ENCODE peak calls at places on chromosomes 6 and 20, in seven cellular contexts. One of them, this sample, is unnamed.

GRCh38 chr6:77292564-77293546 is 170.4 kb downstream of the HTR1B start:
- DNase-seq in IMR-90: peak
- DNase-seq in mesenchymal stem cell: peak
- DNase-seq in H9: no peak
- DNase-seq in H1: no peak
- DNase-seq in mesendoderm: peak
- DNase-seq in neuronal stem cell: no peak
- DNase-seq in this sample: peak

GRCh38 chr6:84581494-84582259 is 182.7 kb downstream of the TBX18 start:
- DNase-seq in IMR-90: peak
- DNase-seq in mesenchymal stem cell: peak
- DNase-seq in H9: no peak
- DNase-seq in H1: no peak
- DNase-seq in mesendoderm: no peak
- DNase-seq in neuronal stem cell: no peak
- DNase-seq in this sample: no peak

GRCh38 chr6:106918128-106918527 is 56.4 kb downstream of the CD24 start:
- DNase-seq in IMR-90: no peak
- DNase-seq in mesenchymal stem cell: no peak
- DNase-seq in H9: no peak
- DNase-seq in H1: no peak
- DNase-seq in mesendoderm: no peak
- DNase-seq in neuronal stem cell: no peak
- DNase-seq in this sample: no peak

GRCh38 chr6:14222956-14223355 is 105.4 kb downstream of the CD83 start:
- DNase-seq in IMR-90: no peak
- DNase-seq in mesenchymal stem cell: no peak
- DNase-seq in H9: no peak
- DNase-seq in H1: no peak
- DNase-seq in mesendoderm: no peak
- DNase-seq in neuronal stem cell: no peak
- DNase-seq in this sample: no peak

GRCh38 chr6:32847004-32847403 is 3.2 kb upstream of the PSMB8 start:
- DNase-seq in IMR-90: no peak
- DNase-seq in mesenchymal stem cell: no peak
- DNase-seq in H9: no peak
- DNase-seq in H1: no peak
- DNase-seq in mesendoderm: no peak
- DNase-seq in neuronal stem cell: no peak
- DNase-seq in this sample: no peak

GRCh38 chr20:43766395-43766794 is 39.6 kb upstream of the GTSF1L start:
- DNase-seq in IMR-90: no peak
- DNase-seq in mesenchymal stem cell: no peak
- DNase-seq in H9: no peak
- DNase-seq in H1: no peak
- DNase-seq in mesendoderm: no peak
- DNase-seq in neuronal stem cell: no peak
- DNase-seq in this sample: no peak

GRCh38 chr6:33757906-33758305 is 11.2 kb upstream of the IP6K3 start:
- DNase-seq in IMR-90: no peak
- DNase-seq in mesenchymal stem cell: no peak
- DNase-seq in H9: no peak
- DNase-seq in H1: no peak
- DNase-seq in mesendoderm: no peak
- DNase-seq in neuronal stem cell: no peak
- DNase-seq in this sample: peak

GRCh38 chr6:163797313-163797712 is 382.8 kb downstream of the QKI start:
- DNase-seq in IMR-90: no peak
- DNase-seq in mesenchymal stem cell: no peak
- DNase-seq in H9: no peak
- DNase-seq in H1: no peak
- DNase-seq in mesendoderm: no peak
- DNase-seq in neuronal stem cell: no peak
- DNase-seq in this sample: no peak

GRCh38 chr6:422423-423061 is 31.0 kb downstream of the IRF4 start:
- DNase-seq in IMR-90: peak
- DNase-seq in mesenchymal stem cell: peak
- DNase-seq in H9: no peak
- DNase-seq in H1: no peak
- DNase-seq in mesendoderm: peak
- DNase-seq in neuronal stem cell: no peak
- DNase-seq in this sample: no peak

GRCh38 chr6:125310994-125311649 is 9.4 kb upstream of the HDDC2 start:
- DNase-seq in IMR-90: peak
- DNase-seq in mesenchymal stem cell: peak
- DNase-seq in H9: no peak
- DNase-seq in H1: no peak
- DNase-seq in mesendoderm: peak
- DNase-seq in neuronal stem cell: peak
- DNase-seq in this sample: peak

GRCh38 chr20:33561981-33562601 is 72.2 kb downstream of the CBFA2T2 start:
- DNase-seq in IMR-90: peak
- DNase-seq in mesenchymal stem cell: peak
- DNase-seq in H9: peak
- DNase-seq in H1: no peak
- DNase-seq in mesendoderm: peak
- DNase-seq in neuronal stem cell: no peak
- DNase-seq in this sample: no peak

GRCh38 chr6:161050134-161050765 is 58.7 kb downstream of the MAP3K4 start:
- DNase-seq in IMR-90: peak
- DNase-seq in mesenchymal stem cell: peak
- DNase-seq in H9: no peak
- DNase-seq in H1: no peak
- DNase-seq in mesendoderm: no peak
- DNase-seq in neuronal stem cell: no peak
- DNase-seq in this sample: no peak

GRCh38 chr20:9348316-9348715 is 166.1 kb upstream of the LAMP5 start:
- DNase-seq in IMR-90: no peak
- DNase-seq in mesenchymal stem cell: no peak
- DNase-seq in H9: no peak
- DNase-seq in H1: no peak
- DNase-seq in mesendoderm: no peak
- DNase-seq in neuronal stem cell: no peak
- DNase-seq in this sample: no peak

GRCh38 chr6:157804448-157805327 is 18.4 kb upstream of the SNX9 start:
- DNase-seq in IMR-90: peak
- DNase-seq in mesenchymal stem cell: no peak
- DNase-seq in H9: no peak
- DNase-seq in H1: no peak
- DNase-seq in mesendoderm: no peak
- DNase-seq in neuronal stem cell: no peak
- DNase-seq in this sample: no peak

GRCh38 chr6:27183082-27183832 is 64.2 kb upstream of the PRSS16 start:
- DNase-seq in IMR-90: no peak
- DNase-seq in mesenchymal stem cell: no peak
- DNase-seq in H9: no peak
- DNase-seq in H1: no peak
- DNase-seq in mesendoderm: no peak
- DNase-seq in neuronal stem cell: no peak
- DNase-seq in this sample: no peak

GRCh38 chr6:159101656-159102055 is 56.9 kb upstream of the TAGAP start:
- DNase-seq in IMR-90: no peak
- DNase-seq in mesenchymal stem cell: no peak
- DNase-seq in H9: no peak
- DNase-seq in H1: no peak
- DNase-seq in mesendoderm: no peak
- DNase-seq in neuronal stem cell: no peak
- DNase-seq in this sample: no peak

GRCh38 chr20:47547034-47547387 is 45.3 kb downstream of the NCOA3 start:
- DNase-seq in IMR-90: no peak
- DNase-seq in mesenchymal stem cell: no peak
- DNase-seq in H9: no peak
- DNase-seq in H1: no peak
- DNase-seq in mesendoderm: no peak
- DNase-seq in neuronal stem cell: no peak
- DNase-seq in this sample: peak

GRCh38 chr20:47549671-47550070 is 48.0 kb downstream of the NCOA3 start:
- DNase-seq in IMR-90: no peak
- DNase-seq in mesenchymal stem cell: no peak
- DNase-seq in H9: no peak
- DNase-seq in H1: no peak
- DNase-seq in mesendoderm: no peak
- DNase-seq in neuronal stem cell: no peak
- DNase-seq in this sample: peak

GRCh38 chr20:47552996-47553395 is 51.3 kb downstream of the NCOA3 start:
- DNase-seq in IMR-90: no peak
- DNase-seq in mesenchymal stem cell: no peak
- DNase-seq in H9: no peak
- DNase-seq in H1: no peak
- DNase-seq in mesendoderm: no peak
- DNase-seq in neuronal stem cell: no peak
- DNase-seq in this sample: no peak

GRCh38 chr20:47551240-47551639 is 49.6 kb downstream of the NCOA3 start:
- DNase-seq in IMR-90: no peak
- DNase-seq in mesenchymal stem cell: no peak
- DNase-seq in H9: no peak
- DNase-seq in H1: no peak
- DNase-seq in mesendoderm: no peak
- DNase-seq in neuronal stem cell: no peak
- DNase-seq in this sample: no peak

GRCh38 chr20:47551841-47552240 is 50.2 kb downstream of the NCOA3 start:
- DNase-seq in IMR-90: no peak
- DNase-seq in mesenchymal stem cell: peak
- DNase-seq in H9: no peak
- DNase-seq in H1: no peak
- DNase-seq in mesendoderm: peak
- DNase-seq in neuronal stem cell: no peak
- DNase-seq in this sample: no peak
- H4K8ac ChIP-seq in IMR-90: no peak
- H4K8ac ChIP-seq in mesenchymal stem cell: no peak
- H4K8ac ChIP-seq in H9: no peak
- H4K8ac ChIP-seq in H1: no peak
- H4K8ac ChIP-seq in mesendoderm: no peak
- H4K8ac ChIP-seq in neuronal stem cell: no peak
- H4K8ac ChIP-seq in this sample: no peak

DNA sequence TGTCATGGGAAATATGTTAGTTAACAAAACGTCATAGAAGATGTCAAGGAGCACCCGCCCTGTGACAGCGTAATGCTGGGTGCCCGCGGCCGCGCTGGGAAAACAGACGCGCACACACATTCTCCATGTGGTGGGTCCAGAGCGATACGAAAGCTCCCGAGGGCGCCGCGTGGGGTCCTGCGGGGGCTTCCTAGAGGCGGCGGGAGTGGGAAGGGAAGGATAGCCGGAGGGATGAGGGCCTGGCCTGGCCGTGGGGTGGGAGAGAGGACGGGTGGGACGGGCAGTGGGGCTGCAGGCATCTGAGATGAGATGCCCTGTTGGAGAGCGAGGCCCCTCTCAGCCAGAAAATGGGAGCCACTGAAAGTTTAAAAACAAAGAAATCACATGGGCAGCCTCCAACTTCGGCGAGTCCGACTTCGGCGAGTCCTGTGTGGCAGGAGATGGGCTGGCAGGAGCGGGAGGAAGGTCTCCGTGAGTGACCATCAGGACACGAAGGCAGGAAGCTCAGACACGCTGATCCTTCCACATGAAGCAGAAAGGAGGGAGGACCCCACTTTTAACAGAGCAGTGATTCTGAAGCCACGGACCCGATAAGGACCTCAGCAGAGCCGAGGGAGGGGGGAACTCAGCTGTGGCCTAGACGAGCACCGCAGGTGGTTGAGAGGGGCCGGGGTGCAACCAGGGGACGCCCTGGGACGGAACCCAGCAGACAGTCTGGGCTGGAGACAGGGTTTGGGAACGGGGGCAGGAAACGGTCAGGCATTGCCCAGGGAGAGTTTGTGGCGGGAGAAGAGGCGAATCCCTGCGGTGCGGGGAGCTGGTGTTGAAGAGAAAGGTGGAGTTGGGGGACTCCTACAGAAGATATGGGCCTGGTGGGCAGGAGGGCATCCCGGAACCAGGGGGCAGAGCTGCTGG is 114.1 kb upstream of the FRMD1 start:
- DNase-seq in IMR-90: no peak
- DNase-seq in mesenchymal stem cell: no peak
- DNase-seq in H9: peak
- DNase-seq in H1: no peak
- DNase-seq in mesendoderm: no peak
- DNase-seq in neuronal stem cell: no peak
- DNase-seq in this sample: no peak
- H2BK120ac ChIP-seq in IMR-90: no peak
- H2BK120ac ChIP-seq in mesenchymal stem cell: no peak
- H2BK120ac ChIP-seq in H9: no peak
- H2BK120ac ChIP-seq in H1: no peak
- H2BK120ac ChIP-seq in mesendoderm: no peak
- H2BK120ac ChIP-seq in neuronal stem cell: peak
- H2BK120ac ChIP-seq in this sample: no peak

GRCh38 chr6:68741501-68742343 is 106.6 kb downstream of the ADGRB3 start:
- DNase-seq in IMR-90: no peak
- DNase-seq in mesenchymal stem cell: peak
- DNase-seq in H9: no peak
- DNase-seq in H1: no peak
- DNase-seq in mesendoderm: no peak
- DNase-seq in neuronal stem cell: no peak
- DNase-seq in this sample: no peak

GRCh38 chr6:68747110-68747509 is 112.0 kb downstream of the ADGRB3 start:
- DNase-seq in IMR-90: no peak
- DNase-seq in mesenchymal stem cell: no peak
- DNase-seq in H9: no peak
- DNase-seq in H1: no peak
- DNase-seq in mesendoderm: no peak
- DNase-seq in neuronal stem cell: no peak
- DNase-seq in this sample: no peak

GRCh38 chr6:68740828-68741500 is 105.9 kb downstream of the ADGRB3 start:
- DNase-seq in IMR-90: no peak
- DNase-seq in mesenchymal stem cell: no peak
- DNase-seq in H9: no peak
- DNase-seq in H1: no peak
- DNase-seq in mesendoderm: no peak
- DNase-seq in neuronal stem cell: no peak
- DNase-seq in this sample: no peak

GRCh38 chr6:68746376-68746775 is 111.3 kb downstream of the ADGRB3 start:
- DNase-seq in IMR-90: no peak
- DNase-seq in mesenchymal stem cell: no peak
- DNase-seq in H9: no peak
- DNase-seq in H1: no peak
- DNase-seq in mesendoderm: no peak
- DNase-seq in neuronal stem cell: no peak
- DNase-seq in this sample: no peak

GRCh38 chr6:68743099-68743498 is 108.0 kb downstream of the ADGRB3 start:
- DNase-seq in IMR-90: no peak
- DNase-seq in mesenchymal stem cell: no peak
- DNase-seq in H9: no peak
- DNase-seq in H1: no peak
- DNase-seq in mesendoderm: no peak
- DNase-seq in neuronal stem cell: no peak
- DNase-seq in this sample: no peak
- H4K8ac ChIP-seq in IMR-90: no peak
- H4K8ac ChIP-seq in mesenchymal stem cell: no peak
- H4K8ac ChIP-seq in H9: no peak
- H4K8ac ChIP-seq in H1: no peak
- H4K8ac ChIP-seq in mesendoderm: no peak
- H4K8ac ChIP-seq in neuronal stem cell: no peak
- H4K8ac ChIP-seq in this sample: no peak

DNA sequence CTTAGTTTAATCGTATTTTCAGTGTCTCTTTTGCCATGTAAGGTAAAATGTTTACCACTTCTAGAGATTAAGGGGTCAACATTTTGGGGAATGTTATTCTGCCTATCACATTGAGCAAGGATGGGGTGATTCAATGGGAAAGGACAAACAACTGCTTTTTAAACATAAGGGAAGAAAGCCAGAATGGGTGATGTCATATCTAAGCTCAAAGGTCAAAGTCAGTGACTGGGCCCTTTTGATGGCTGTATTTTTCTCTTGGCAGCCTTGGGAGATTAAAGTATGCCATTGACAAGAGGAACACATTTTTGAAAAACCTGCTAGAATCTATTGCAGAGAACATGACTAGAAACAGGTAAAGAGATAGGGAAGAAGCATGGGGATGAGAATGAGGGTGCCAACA is 477.3 kb upstream of the IRAK1BP1 start:
- DNase-seq in IMR-90: no peak
- DNase-seq in mesenchymal stem cell: no peak
- DNase-seq in H9: no peak
- DNase-seq in H1: no peak
- DNase-seq in mesendoderm: no peak
- DNase-seq in neuronal stem cell: no peak
- DNase-seq in this sample: no peak
- H2BK120ac ChIP-seq in IMR-90: no peak
- H2BK120ac ChIP-seq in mesenchymal stem cell: no peak
- H2BK120ac ChIP-seq in H9: no peak
- H2BK120ac ChIP-seq in H1: no peak
- H2BK120ac ChIP-seq in mesendoderm: no peak
- H2BK120ac ChIP-seq in neuronal stem cell: no peak
- H2BK120ac ChIP-seq in this sample: no peak

This sample was measured in trophoblast cell.